ENCODE peak calls at places on chromosomes 4 and X, in four cellular contexts. N, I, P and U are unnamed samples.

GRCh38 chr4:19532120-19532848 is 719.4 kb upstream of the SLIT2 start:
- DNase-seq in I (no peak), P (no peak), N (no peak), U (peak; percentile 38)

GRCh38 chrX:93673056-93673868 is at the start of gene NAP1L3:
- DNase-seq in I (no peak), P (no peak), N (peak; percentile 23), U (peak; percentile 44)

GRCh38 chr4:111449657-111450056 is 695.6 kb upstream of the FAM241A start:
- DNase-seq in N (no peak), I (no peak), P (no peak), U (peak; percentile 2)

GRCh38 chrX:37349131-37350033 is at the start of gene PRRG1:
- DNase-seq in N (peak; percentile 42), I (peak; percentile 84), P (peak; percentile 61), U (peak; percentile 83)

GRCh38 chrX:119015407-119016242 is 41.2 kb downstream of the LONRF3 start:
- DNase-seq in N (peak; percentile 14), P (peak; percentile 35), I (no peak), U (peak; percentile 80)

GRCh38 chr4:1686440-1687036 is 2.4 kb upstream of the FAM53A start:
- DNase-seq in I (no peak), N (no peak), P (no peak), U (no peak)

GRCh38 chrX:119399772-119400101 is 601 bp downstream of the SLC25A43 start:
- DNase-seq in I (no peak), P (no peak), N (peak; percentile 38), U (no peak)

GRCh38 chrX:115906276-115906675 is 264.3 kb upstream of the AGTR2 start:
- DNase-seq in P (no peak), N (no peak), I (no peak), U (no peak)

GRCh38 chr4:101977096-101977495 is 186.6 kb downstream of the BANK1 start:
- DNase-seq in N (peak; percentile 14), I (no peak), P (peak; percentile 92), U (peak; percentile 94)

GRCh38 chr4:141028024-141028529 is 105.2 kb downstream of the RNF150 start:
- DNase-seq in I (no peak), P (no peak), N (no peak), U (peak; percentile 83)

GRCh38 chrX:153327561-153327960 is 6.0 kb upstream of the PNMA6F start:
- DNase-seq in P (no peak), I (no peak), N (no peak), U (no peak)

GRCh38 chr4:145821771-145822170 is 116.9 kb downstream of the ZNF827 start:
- DNase-seq in P (no peak), N (no peak), I (no peak), U (no peak)

GRCh38 chr4:40934671-40935070 is 184.9 kb downstream of the NSUN7 start:
- DNase-seq in I (no peak), P (no peak), N (no peak), U (no peak)

GRCh38 chr4:80897537-80898303 is 132.8 kb upstream of the BMP3 start:
- DNase-seq in I (no peak), N (no peak), P (no peak), U (no peak)

GRCh38 chr4:184168406-184169019 is 49.2 kb downstream of the ENPP6 start:
- DNase-seq in N (peak; percentile 46), P (peak; percentile 22), I (peak; percentile 78), U (peak; percentile 47)

GRCh38 chr4:151117371-151117962 is 18.0 kb downstream of the RPS3A start:
- DNase-seq in N (peak; percentile 49), I (peak; percentile 56), P (peak; percentile 37), U (peak; percentile 69)

GRCh38 chr4:129328176-129328575 is 232.2 kb downstream of the C4orf33 start:
- DNase-seq in P (no peak), N (no peak), I (no peak), U (no peak)

GRCh38 chr4:158346576-158346975 is 136.3 kb downstream of the TMEM144 start:
- DNase-seq in P (no peak), I (no peak), N (no peak), U (no peak)

GRCh38 chr4:175386776-175387507 is 425.1 kb downstream of the GPM6A start:
- DNase-seq in I (no peak), P (no peak), N (no peak), U (no peak)

GRCh38 chr4:26178874-26179273 is 141.9 kb upstream of the RBPJ start:
- DNase-seq in P (no peak), I (no peak), N (no peak), U (no peak)

GRCh38 chr4:30835044-30835443 is 114.9 kb downstream of the PCDH7 start:
- DNase-seq in P (no peak), N (no peak), I (no peak), U (no peak)

GRCh38 chr4:24680746-24681145 is 96.4 kb upstream of the DHX15 start:
- DNase-seq in P (no peak), N (no peak), I (no peak), U (no peak)

GRCh38 chr4:80011636-80012236 is 61.3 kb downstream of the ANTXR2 start:
- DNase-seq in I (no peak), P (no peak), N (no peak), U (peak; percentile 94)

GRCh38 chrX:148914783-148915182 is 414.4 kb downstream of the AFF2 start:
- DNase-seq in N (no peak), I (no peak), P (no peak), U (no peak)

GRCh38 chr4:78298618-78299017 is 241.5 kb downstream of the FRAS1 start:
- DNase-seq in I (no peak), N (no peak), P (no peak), U (peak; percentile 58)

GRCh38 chr4:4759883-4760282 is 99.6 kb upstream of the MSX1 start:
- DNase-seq in I (no peak), P (no peak), N (no peak), U (no peak)

GRCh38 chr4:4762300-4762699 is 97.2 kb upstream of the MSX1 start:
- DNase-seq in N (no peak), P (no peak), I (no peak), U (no peak)

GRCh38 chr4:4762909-4763814 is 96.3 kb upstream of the MSX1 start:
- DNase-seq in P (peak; percentile 98), N (peak; percentile 8), I (no peak), U (peak; percentile 59)

GRCh38 chr4:4759233-4759632 is 100.2 kb upstream of the MSX1 start:
- DNase-seq in N (no peak), P (no peak), I (no peak), U (no peak)

DNA sequence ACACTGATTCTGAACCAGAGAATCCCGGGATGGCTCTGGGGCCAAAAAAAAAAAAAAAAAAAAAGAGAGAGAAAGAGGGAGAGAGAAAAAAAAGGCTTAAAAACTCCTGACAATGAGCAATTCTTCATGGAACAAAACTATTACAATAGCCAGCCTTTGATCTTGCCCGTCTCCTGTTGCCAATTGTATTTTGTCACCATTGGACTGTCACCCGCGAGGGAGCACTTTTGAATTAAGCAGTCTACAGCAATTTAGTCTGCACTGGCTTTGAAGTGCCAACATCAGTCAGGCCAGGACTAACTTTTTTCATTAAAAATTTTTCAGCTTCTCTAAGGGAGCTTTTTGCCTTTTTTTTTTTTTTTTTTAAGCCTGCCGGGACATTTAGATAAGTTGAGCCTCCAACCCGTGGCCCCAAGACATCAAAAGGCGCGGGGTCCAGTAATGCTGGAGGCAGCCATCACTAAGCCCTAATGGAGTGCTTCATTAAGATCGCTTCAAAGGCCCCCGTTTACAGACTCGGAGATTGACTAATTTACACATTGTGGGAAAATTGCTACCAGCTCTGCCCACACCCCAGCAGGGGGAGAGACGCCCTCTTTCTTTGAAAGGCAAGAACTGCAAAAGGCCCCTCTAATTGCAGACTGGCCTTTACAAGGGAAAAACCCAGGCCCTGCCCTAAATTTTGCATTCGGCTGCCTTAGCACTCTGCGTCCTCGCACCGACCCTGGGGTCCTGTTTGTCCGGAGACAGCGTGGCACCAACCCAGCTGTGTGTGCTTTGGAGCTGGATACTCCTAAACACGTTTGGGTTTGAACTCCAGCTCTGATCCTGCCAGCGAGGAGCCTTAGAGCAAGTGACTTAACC is 98.1 kb upstream of the MSX1 start:
- DNase-seq in I (peak; percentile 47), P (peak; percentile 76), N (no peak), U (no peak)
- TF ChIP-seq CTCF in I (peak; percentile 66), P (peak; percentile 62), N (no peak), U (peak; percentile 15)

GRCh38 chrX:96183843-96184242 is 500.8 kb upstream of the DIAPH2 start:
- DNase-seq in I (no peak), P (no peak), N (no peak), U (peak; percentile 1)
- TF ChIP-seq RAD21 in I (no peak), P (no peak), N (peak; percentile 25), U (peak; percentile 14)

GRCh38 chr4:149549911-149550310 is 265.7 kb downstream of the IQCM start:
- DNase-seq in N (no peak), P (no peak), I (no peak), U (no peak)
- TF ChIP-seq CTCF in N (no peak), P (peak; percentile 22), I (no peak), U (no peak)

DNA sequence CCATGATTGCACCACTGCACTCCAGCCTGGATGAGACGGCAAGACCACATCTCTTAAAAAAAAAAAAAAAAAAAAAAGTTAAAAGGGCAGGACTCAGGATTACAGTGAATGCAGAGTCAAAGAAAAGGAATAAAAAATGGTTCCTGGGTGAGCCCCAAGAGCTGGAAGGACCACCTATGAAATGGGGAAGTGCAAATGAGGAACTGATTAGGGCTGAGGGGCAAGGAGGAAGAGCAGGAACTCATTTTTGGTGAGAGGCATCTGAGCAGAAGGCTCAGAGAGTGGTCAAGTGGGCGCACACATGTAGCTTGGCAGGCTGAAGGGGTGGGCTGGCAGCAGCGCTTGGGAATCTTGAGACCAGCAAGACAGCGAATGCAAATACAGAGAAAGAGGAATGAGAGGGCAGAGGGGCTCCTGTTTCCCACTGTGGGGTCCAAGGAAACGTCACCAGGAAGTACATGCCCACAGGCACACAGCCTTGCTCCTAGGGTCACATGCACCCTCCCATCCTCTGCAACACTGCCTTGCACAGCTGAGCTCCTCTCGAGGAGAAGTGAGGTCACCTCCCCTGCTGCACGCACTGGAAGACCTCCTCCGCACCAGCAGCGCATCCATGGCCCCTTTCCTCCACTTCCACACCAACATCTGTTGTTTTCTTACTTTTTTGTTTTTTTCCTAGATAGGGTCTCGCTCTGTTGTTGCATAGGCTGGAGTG is 49.7 kb downstream of the PRKX start:
- DNase-seq in N (no peak), I (no peak), P (no peak), U (no peak)
- TF ChIP-seq RAD21 in N (no peak), I (no peak), P (no peak), U (no peak)

GRCh38 chrX:40660381-40660780 is 13.0 kb upstream of the CXorf38 start:
- DNase-seq in P (no peak), N (no peak), I (no peak), U (no peak)

GRCh38 chrX:40663078-40663740 is 15.8 kb upstream of the CXorf38 start:
- DNase-seq in N (no peak), P (no peak), I (no peak), U (no peak)

GRCh38 chrX:40661489-40661888 is 14.1 kb upstream of the CXorf38 start:
- DNase-seq in I (no peak), N (no peak), P (no peak), U (no peak)

GRCh38 chrX:40663880-40664630 is 16.7 kb upstream of the CXorf38 start:
- DNase-seq in N (no peak), P (no peak), I (peak; percentile 9), U (peak; percentile 33)
- TF ChIP-seq CTCF in N (peak; percentile 23), P (peak; percentile 30), I (peak; percentile 37), U (peak; percentile 48)